ENCODE peak calls at places on chromosomes 12 and 14, in ten cellular contexts. R is iris pigment epithelial cell, A is left kidney, G is left ventricle myocardium inferior, X is pulmonary artery endothelial cell, H is NCI-H510A, F is GM12891, Y is HTR-8/SVneo, M is NCI-H1048, N is COR-L47. V is an unnamed sample.
A peak's percentile ranks its signal among the peaks of the same experiment; 100 is the strongest.

GRCh38 chr14:100712490-100712889 is 14.2 kb upstream of the DLK1 start:
- DNase-seq in R (no peak), A (no peak), G (no peak), X (no peak), H (no peak), F (no peak), Y (no peak), M (no peak), N (peak; percentile 50), V (no peak)

GRCh38 chr14:58873228-58873953 is 235.6 kb downstream of the DACT1 start:
- DNase-seq in R (no peak), A (peak; percentile 12), G (no peak), X (no peak), H (peak; percentile 5), F (no peak), Y (no peak), M (no peak), N (peak; percentile 41), V (no peak)

GRCh38 chr12:56990648-56991318 is 15.6 kb downstream of the ZBTB39 start:
- DNase-seq in R (no peak), A (no peak), G (no peak), X (no peak), H (no peak), F (no peak), Y (no peak), M (no peak), N (no peak), V (no peak)

GRCh38 chr14:79542121-79542520 is 669.2 kb downstream of the DIO2 start:
- DNase-seq in R (peak; percentile 17), A (no peak), G (no peak), X (no peak), H (no peak), F (no peak), Y (no peak), M (no peak), N (no peak), V (no peak)

GRCh38 chr12:19971396-19971802 is 396.9 kb upstream of the PDE3A start:
- DNase-seq in R (peak; percentile 73), A (peak; percentile 91), G (no peak), X (no peak), H (no peak), F (no peak), Y (peak; percentile 12), M (no peak), N (no peak), V (peak; percentile 86)

GRCh38 chr14:21093769-21094681 is 4.4 kb downstream of the ZNF219 start:
- DNase-seq in R (no peak), A (peak; percentile 95), G (no peak), X (no peak), H (peak; percentile 79), F (no peak), Y (no peak), M (no peak), N (no peak), V (peak; percentile 97)

GRCh38 chr14:70700955-70701354 is 59.2 kb downstream of the TTC9 start:
- DNase-seq in R (no peak), A (no peak), G (peak; percentile 16), X (no peak), H (no peak), F (no peak), Y (no peak), M (no peak), N (no peak), V (no peak)

GRCh38 chr12:55771736-55772135 is 28.8 kb downstream of the GDF11 start:
- DNase-seq in R (no peak), A (peak; percentile 13), G (no peak), X (no peak), H (no peak), F (no peak), Y (no peak), M (no peak), N (no peak), V (no peak)

GRCh38 chr12:131908082-131908715 is 13.8 kb downstream of the ULK1 start:
- DNase-seq in R (no peak), A (no peak), G (no peak), X (no peak), H (no peak), F (no peak), Y (no peak), M (no peak), N (no peak), V (no peak)

V was measured in GM23338.